ENCODE peak calls at places on chromosomes 4 and X, in six cellular contexts. One of them, this sample, is unnamed.

GRCh38 chrX:49878128-49878833 is 1.0 kb upstream of the USP27X start:
- DNase-seq in PC-3: no peak
- DNase-seq in A549: no peak
- DNase-seq in fibroblast of lung: no peak
- DNase-seq in left lung: no peak
- DNase-seq in suprapubic skin: no peak
- DNase-seq in this sample: no peak

GRCh38 chrX:3142259-3143042 is 101.2 kb downstream of the ARSF start:
- DNase-seq in suprapubic skin: no peak
- DNase-seq in left lung: no peak
- DNase-seq in A549: peak; percentile 12
- DNase-seq in PC-3: no peak
- DNase-seq in fibroblast of lung: no peak
- DNase-seq in this sample: no peak

GRCh38 chrX:130264573-130264972 is 4.1 kb downstream of the ZNF280C start:
- DNase-seq in suprapubic skin: no peak
- DNase-seq in left lung: no peak
- DNase-seq in A549: peak; percentile 1
- DNase-seq in fibroblast of lung: peak; percentile 4
- DNase-seq in PC-3: peak; percentile 15
- DNase-seq in this sample: no peak

GRCh38 chr4:123631699-123632098 is 235.1 kb downstream of the SPRY1 start:
- DNase-seq in A549: no peak
- DNase-seq in fibroblast of lung: peak; percentile 32
- DNase-seq in left lung: no peak
- DNase-seq in suprapubic skin: no peak
- DNase-seq in PC-3: peak; percentile 62
- DNase-seq in this sample: no peak

GRCh38 chr4:118113220-118113619 is 78.9 kb downstream of the NDST3 start:
- DNase-seq in suprapubic skin: no peak
- DNase-seq in A549: no peak
- DNase-seq in left lung: no peak
- DNase-seq in PC-3: no peak
- DNase-seq in fibroblast of lung: no peak
- DNase-seq in this sample: no peak

GRCh38 chr4:101169044-101170014 is 178.0 kb downstream of the PPP3CA start:
- DNase-seq in fibroblast of lung: peak; percentile 51
- DNase-seq in A549: peak; percentile 85
- DNase-seq in PC-3: peak; percentile 83
- DNase-seq in left lung: peak; percentile 49
- DNase-seq in suprapubic skin: no peak
- DNase-seq in this sample: peak; percentile 47

GRCh38 chr4:5399790-5400421 is 308.5 kb downstream of the EVC2 start:
- DNase-seq in fibroblast of lung: peak; percentile 14
- DNase-seq in PC-3: peak; percentile 50
- DNase-seq in suprapubic skin: no peak
- DNase-seq in left lung: no peak
- DNase-seq in A549: peak; percentile 24
- DNase-seq in this sample: no peak

GRCh38 chr4:87117051-87117729 is 103.2 kb downstream of the KLHL8 start:
- DNase-seq in A549: no peak
- DNase-seq in fibroblast of lung: no peak
- DNase-seq in PC-3: no peak
- DNase-seq in left lung: no peak
- DNase-seq in suprapubic skin: no peak
- DNase-seq in this sample: no peak

GRCh38 chr4:55469979-55470378 is 74.2 kb downstream of the TMEM165 start:
- DNase-seq in fibroblast of lung: no peak
- DNase-seq in PC-3: peak; percentile 74
- DNase-seq in left lung: no peak
- DNase-seq in A549: no peak
- DNase-seq in suprapubic skin: no peak
- DNase-seq in this sample: no peak

GRCh38 chr4:7886250-7886973 is 53.2 kb downstream of the AFAP1 start:
- DNase-seq in left lung: no peak
- DNase-seq in A549: no peak
- DNase-seq in suprapubic skin: no peak
- DNase-seq in PC-3: no peak
- DNase-seq in fibroblast of lung: no peak
- DNase-seq in this sample: no peak

GRCh38 chr4:17670423-17670822 is 56.0 kb downstream of the MED28 start:
- DNase-seq in fibroblast of lung: no peak
- DNase-seq in left lung: no peak
- DNase-seq in suprapubic skin: no peak
- DNase-seq in A549: no peak
- DNase-seq in PC-3: no peak
- DNase-seq in this sample: no peak

GRCh38 chr4:98491862-98492554 is 166.4 kb downstream of the TSPAN5 start:
- DNase-seq in PC-3: no peak
- DNase-seq in A549: no peak
- DNase-seq in fibroblast of lung: peak; percentile 95
- DNase-seq in left lung: no peak
- DNase-seq in suprapubic skin: no peak
- DNase-seq in this sample: no peak

GRCh38 chr4:142474398-142475087 is 371.6 kb downstream of the INPP4B start:
- DNase-seq in A549: peak; percentile 68
- DNase-seq in left lung: no peak
- DNase-seq in suprapubic skin: no peak
- DNase-seq in PC-3: peak; percentile 98
- DNase-seq in fibroblast of lung: peak; percentile 26
- DNase-seq in this sample: no peak

GRCh38 chr4:38856046-38856445 is 571 bp downstream of the TLR6 start:
- DNase-seq in left lung: no peak
- DNase-seq in fibroblast of lung: no peak
- DNase-seq in PC-3: no peak
- DNase-seq in suprapubic skin: no peak
- DNase-seq in A549: peak; percentile 39
- DNase-seq in this sample: no peak

GRCh38 chr4:107094332-107094731 is 58.2 kb upstream of the DKK2 start:
- DNase-seq in A549: no peak
- DNase-seq in suprapubic skin: no peak
- DNase-seq in left lung: no peak
- DNase-seq in PC-3: peak; percentile 26
- DNase-seq in fibroblast of lung: peak; percentile 40
- DNase-seq in this sample: no peak

GRCh38 chr4:98794565-98795205 is 134.2 kb downstream of the EIF4E start:
- DNase-seq in fibroblast of lung: peak; percentile 81
- DNase-seq in suprapubic skin: no peak
- DNase-seq in A549: no peak
- DNase-seq in PC-3: peak; percentile 51
- DNase-seq in left lung: no peak
- DNase-seq in this sample: no peak

GRCh38 chrX:153816821-153817220 is 13.5 kb downstream of the PDZD4 start:
- DNase-seq in left lung: no peak
- DNase-seq in fibroblast of lung: no peak
- DNase-seq in A549: no peak
- DNase-seq in PC-3: no peak
- DNase-seq in suprapubic skin: no peak
- DNase-seq in this sample: no peak

GRCh38 chr4:54082168-54082567 is 17.8 kb upstream of the CHIC2 start:
- DNase-seq in A549: peak; percentile 90
- DNase-seq in fibroblast of lung: peak; percentile 98
- DNase-seq in PC-3: peak; percentile 100
- DNase-seq in suprapubic skin: no peak
- DNase-seq in left lung: no peak
- DNase-seq in this sample: no peak

GRCh38 chr4:10092481-10093272 is 23.9 kb downstream of the WDR1 start:
- DNase-seq in PC-3: no peak
- DNase-seq in A549: no peak
- DNase-seq in fibroblast of lung: no peak
- DNase-seq in left lung: no peak
- DNase-seq in suprapubic skin: no peak
- DNase-seq in this sample: peak; percentile 44

GRCh38 chr4:10095296-10095991 is 21.2 kb downstream of the WDR1 start:
- DNase-seq in fibroblast of lung: no peak
- DNase-seq in PC-3: peak; percentile 29
- DNase-seq in suprapubic skin: no peak
- DNase-seq in left lung: no peak
- DNase-seq in A549: no peak
- DNase-seq in this sample: no peak

GRCh38 chr4:10094841-10095240 is 21.8 kb downstream of the WDR1 start:
- DNase-seq in suprapubic skin: no peak
- DNase-seq in fibroblast of lung: no peak
- DNase-seq in PC-3: no peak
- DNase-seq in left lung: no peak
- DNase-seq in A549: no peak
- DNase-seq in this sample: no peak

GRCh38 chr4:10093273-10093621 is 23.4 kb downstream of the WDR1 start:
- DNase-seq in A549: no peak
- DNase-seq in PC-3: no peak
- DNase-seq in left lung: no peak
- DNase-seq in suprapubic skin: no peak
- DNase-seq in fibroblast of lung: no peak
- DNase-seq in this sample: no peak

DNA sequence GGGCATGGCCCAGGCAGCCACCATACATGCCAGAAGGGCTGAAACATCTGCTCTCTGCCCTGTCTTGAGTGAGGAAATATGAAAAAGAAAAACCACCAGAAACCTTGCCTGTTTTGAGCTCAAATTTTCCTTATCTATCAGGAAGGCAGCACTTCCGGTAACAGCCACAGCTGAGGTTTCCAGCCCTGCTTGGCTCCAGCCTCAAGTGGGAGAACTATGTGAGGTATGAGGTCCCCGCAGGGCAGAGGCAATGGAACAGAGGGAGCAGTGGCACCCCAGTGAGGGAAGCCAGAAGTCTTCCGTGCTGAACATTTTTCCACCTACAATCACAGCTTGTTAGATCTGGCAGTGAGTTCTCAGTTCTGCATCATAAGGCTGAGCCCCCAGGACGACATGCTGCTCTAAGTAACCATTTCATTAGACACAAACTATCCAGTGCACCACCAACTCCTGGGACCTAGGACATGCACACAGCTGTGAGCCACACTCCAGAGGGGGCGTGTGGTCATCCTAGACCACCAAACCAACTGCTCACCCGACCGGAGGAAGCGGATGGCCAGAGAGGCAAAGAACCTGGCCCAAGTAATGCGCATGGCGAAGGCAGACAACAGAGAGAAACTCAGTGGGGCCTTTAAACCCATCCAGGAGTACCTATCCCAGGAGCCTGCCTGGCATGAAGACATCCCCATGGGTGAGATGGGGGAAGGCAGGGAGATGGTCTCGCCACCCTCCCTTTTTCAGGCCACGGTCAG is 22.6 kb downstream of the WDR1 start:
- DNase-seq in PC-3: no peak
- DNase-seq in left lung: no peak
- DNase-seq in A549: no peak
- DNase-seq in fibroblast of lung: peak; percentile 98
- DNase-seq in suprapubic skin: no peak
- DNase-seq in this sample: peak; percentile 69
- H3K4me1 ChIP-seq in PC-3: peaks cover 38% of the 10 kb centered on the region
- H3K4me1 ChIP-seq in left lung: peaks cover 68% of the 10 kb centered on the region
- H3K4me1 ChIP-seq in A549: peaks cover 23% of the 10 kb centered on the region
- H3K4me1 ChIP-seq in fibroblast of lung: peaks cover 47% of the 10 kb centered on the region
- H3K4me1 ChIP-seq in suprapubic skin: peaks cover 76% of the 10 kb centered on the region
- H3K4me1 ChIP-seq in this sample: peaks cover 58% of the 10 kb centered on the region

GRCh38 chr4:140567722-140568121 is 1.0 kb downstream of the UCP1 start:
- DNase-seq in fibroblast of lung: peak; percentile 12
- DNase-seq in suprapubic skin: no peak
- DNase-seq in PC-3: no peak
- DNase-seq in A549: no peak
- DNase-seq in left lung: no peak
- DNase-seq in this sample: no peak

GRCh38 chr4:140571620-140572019 is 2.9 kb upstream of the UCP1 start:
- DNase-seq in left lung: no peak
- DNase-seq in fibroblast of lung: no peak
- DNase-seq in suprapubic skin: no peak
- DNase-seq in A549: no peak
- DNase-seq in PC-3: no peak
- DNase-seq in this sample: no peak

GRCh38 chr4:140568507-140569306 is at the start of gene UCP1:
- DNase-seq in PC-3: no peak
- DNase-seq in A549: no peak
- DNase-seq in left lung: no peak
- DNase-seq in fibroblast of lung: peak; percentile 16
- DNase-seq in suprapubic skin: peak; percentile 63
- DNase-seq in this sample: peak; percentile 11

GRCh38 chr4:140569307-140569638 is 512 bp upstream of the UCP1 start:
- DNase-seq in left lung: no peak
- DNase-seq in fibroblast of lung: no peak
- DNase-seq in A549: no peak
- DNase-seq in suprapubic skin: no peak
- DNase-seq in PC-3: no peak
- DNase-seq in this sample: no peak
- H3K4me3 ChIP-seq in left lung: peak overlapping the region; percentile 27
- H3K4me3 ChIP-seq in fibroblast of lung: peak overlapping the region; percentile 51
- H3K4me3 ChIP-seq in A549: peak overlapping the region; percentile 36
- H3K4me3 ChIP-seq in suprapubic skin: peak overlapping the region; percentile 52
- H3K4me3 ChIP-seq in PC-3: peak overlapping the region; percentile 64
- H3K4me3 ChIP-seq in this sample: peak overlapping the region; percentile 54

GRCh38 chr4:6781561-6781960 is 966 bp upstream of the KIAA0232 start:
- DNase-seq in left lung: no peak
- DNase-seq in A549: no peak
- DNase-seq in PC-3: no peak
- DNase-seq in fibroblast of lung: no peak
- DNase-seq in suprapubic skin: no peak
- DNase-seq in this sample: no peak

GRCh38 chr4:6782147-6782845 is at the start of gene KIAA0232:
- DNase-seq in left lung: peak; percentile 93
- DNase-seq in suprapubic skin: peak; percentile 90
- DNase-seq in PC-3: peak; percentile 84
- DNase-seq in A549: peak; percentile 91
- DNase-seq in fibroblast of lung: peak; percentile 96
- DNase-seq in this sample: peak; percentile 97

GRCh38 chr4:6782846-6783110 is 251 bp downstream of the KIAA0232 start:
- DNase-seq in PC-3: no peak
- DNase-seq in A549: no peak
- DNase-seq in left lung: no peak
- DNase-seq in suprapubic skin: no peak
- DNase-seq in fibroblast of lung: no peak
- DNase-seq in this sample: no peak

GRCh38 chr4:6785572-6785925 is 3.0 kb downstream of the KIAA0232 start:
- DNase-seq in suprapubic skin: no peak
- DNase-seq in fibroblast of lung: no peak
- DNase-seq in left lung: no peak
- DNase-seq in PC-3: no peak
- DNase-seq in A549: no peak
- DNase-seq in this sample: no peak

GRCh38 chr4:6783111-6783981 is 819 bp downstream of the KIAA0232 start:
- DNase-seq in fibroblast of lung: peak; percentile 76
- DNase-seq in PC-3: peak; percentile 76
- DNase-seq in left lung: peak; percentile 91
- DNase-seq in A549: peak; percentile 78
- DNase-seq in suprapubic skin: peak; percentile 91
- DNase-seq in this sample: peak; percentile 93
- TF ChIP-seq CTCF in fibroblast of lung: peak; percentile 8
- TF ChIP-seq CTCF in PC-3: no peak
- TF ChIP-seq CTCF in left lung: no peak
- TF ChIP-seq CTCF in A549: no peak
- TF ChIP-seq CTCF in suprapubic skin: no peak
- TF ChIP-seq CTCF in this sample: peak; percentile 24

DNA sequence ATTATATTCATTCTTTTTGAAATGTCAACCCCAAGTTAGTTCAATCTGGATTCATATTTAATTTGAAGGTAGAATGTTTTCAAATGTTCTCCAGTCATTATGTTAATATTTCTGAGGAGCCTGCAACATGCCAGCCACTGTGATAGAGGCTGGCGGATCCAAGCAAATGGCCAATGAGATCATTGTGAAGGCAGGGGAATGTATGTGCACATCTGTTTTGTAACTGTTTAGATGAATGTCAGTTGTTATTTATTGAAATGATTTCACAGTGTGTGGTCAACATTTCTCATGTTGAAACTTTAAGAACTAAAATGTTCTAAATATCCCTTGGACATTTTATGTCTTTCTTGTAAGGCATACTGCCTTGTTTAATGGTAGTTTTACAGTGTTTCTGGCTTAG is 1.6 kb downstream of the CXCL1 start:
- DNase-seq in left lung: no peak
- DNase-seq in A549: no peak
- DNase-seq in PC-3: peak; percentile 38
- DNase-seq in suprapubic skin: no peak
- DNase-seq in fibroblast of lung: no peak
- DNase-seq in this sample: no peak
- H3K4me1 ChIP-seq in left lung: peaks cover 75% of the 10 kb centered on the region
- H3K4me1 ChIP-seq in A549: peaks cover 35% of the 10 kb centered on the region
- H3K4me1 ChIP-seq in PC-3: peaks cover 73% of the 10 kb centered on the region
- H3K4me1 ChIP-seq in suprapubic skin: peaks cover 20% of the 10 kb centered on the region
- H3K4me1 ChIP-seq in fibroblast of lung: no peaks in the 10 kb centered on the region
- H3K4me1 ChIP-seq in this sample: peaks cover 6% of the 10 kb centered on the region

This sample was measured in heart left ventricle.